ENCODE peak calls at places on chromosomes 3 and 15, in five cellular contexts. S is K562, P is GM12878, I is H1, W is HepG2. U is an unnamed sample.
A peak's percentile ranks its signal among the peaks of the same experiment; 100 is the strongest.

GRCh38 chr3:4983739-4984510 is 4.7 kb downstream of the BHLHE40 start:
- DNase-seq in S (peak; percentile 65), P (peak; percentile 95), I (no peak), W (no peak), U (no peak)

GRCh38 chr15:71011503-71012155 is 103.6 kb upstream of the THSD4 start:
- DNase-seq in S (no peak), P (no peak), I (no peak), W (peak; percentile 3), U (peak; percentile 75)

GRCh38 chr15:29736745-29737023 is 85.6 kb downstream of the TJP1 start:
- DNase-seq in S (no peak), P (no peak), I (peak; percentile 0), W (peak; percentile 92), U (peak; percentile 94)

GRCh38 chr3:131033480-131034080 is 6.9 kb downstream of the NEK11 start:
- DNase-seq in S (peak; percentile 18), P (no peak), I (no peak), W (peak; percentile 43), U (peak; percentile 14)

GRCh38 chr3:171615742-171616141 is 155.5 kb upstream of the TNIK start:
- DNase-seq in S (no peak), P (no peak), I (no peak), W (no peak), U (no peak)

GRCh38 chr3:53822331-53822741 is 23.9 kb downstream of the CHDH start:
- DNase-seq in S (no peak), P (no peak), I (no peak), W (no peak), U (no peak)

GRCh38 chr15:96417760-96418130 is 87.2 kb downstream of the NR2F2 start:
- DNase-seq in S (no peak), P (no peak), I (no peak), W (no peak), U (no peak)

GRCh38 chr3:151971814-151972579 is 98.6 kb downstream of the SUCNR1 start:
- DNase-seq in S (no peak), P (no peak), I (no peak), W (peak; percentile 22), U (no peak)

GRCh38 chr15:68301300-68301699 is 23.8 kb downstream of the FEM1B start:
- DNase-seq in S (no peak), P (no peak), I (no peak), W (no peak), U (no peak)

GRCh38 chr15:78035319-78035718 is 42.2 kb downstream of the TBC1D2B start:
- DNase-seq in S (no peak), P (no peak), I (no peak), W (no peak), U (no peak)

GRCh38 chr3:10395671-10396070 is 74.8 kb upstream of the SEC13 start:
- DNase-seq in S (no peak), P (no peak), I (no peak), W (no peak), U (no peak)

GRCh38 chr15:26298010-26298661 is 435.0 kb upstream of the ATP10A start:
- DNase-seq in S (no peak), P (no peak), I (no peak), W (no peak), U (no peak)

GRCh38 chr3:171776411-171776810 is 33.9 kb downstream of the PLD1 start:
- DNase-seq in S (no peak), P (no peak), I (no peak), W (peak; percentile 36), U (no peak)

GRCh38 chr15:22950211-22950990 is 29.8 kb downstream of the CYFIP1 start:
- DNase-seq in S (no peak), P (no peak), I (no peak), W (no peak), U (no peak)

GRCh38 chr15:22948056-22948455 is 32.1 kb downstream of the CYFIP1 start:
- DNase-seq in S (no peak), P (no peak), I (no peak), W (no peak), U (no peak)

GRCh38 chr15:22951031-22951380 is 29.2 kb downstream of the CYFIP1 start:
- DNase-seq in S (no peak), P (no peak), I (no peak), W (no peak), U (no peak)

GRCh38 chr15:22947101-22948000 is 32.8 kb downstream of the CYFIP1 start:
- DNase-seq in S (no peak), P (no peak), I (no peak), W (no peak), U (no peak)

GRCh38 chr15:22949074-22949547 is 31.1 kb downstream of the CYFIP1 start:
- DNase-seq in S (peak; percentile 73), P (no peak), I (peak; percentile 47), W (no peak), U (no peak)
- TF ChIP-seq HDAC2 in S (peak; percentile 19), P (no peak), I (no peak), W (no peak), U (no peak)

GRCh38 chr3:45167011-45167911 is 21.1 kb upstream of the CDCP1 start:
- DNase-seq in S (peak; percentile 89), P (no peak), I (peak; percentile 88), W (no peak), U (peak; percentile 90)
- TF ChIP-seq HDAC2 in S (no peak), P (no peak), I (no peak), W (no peak), U (no peak)

DNA sequence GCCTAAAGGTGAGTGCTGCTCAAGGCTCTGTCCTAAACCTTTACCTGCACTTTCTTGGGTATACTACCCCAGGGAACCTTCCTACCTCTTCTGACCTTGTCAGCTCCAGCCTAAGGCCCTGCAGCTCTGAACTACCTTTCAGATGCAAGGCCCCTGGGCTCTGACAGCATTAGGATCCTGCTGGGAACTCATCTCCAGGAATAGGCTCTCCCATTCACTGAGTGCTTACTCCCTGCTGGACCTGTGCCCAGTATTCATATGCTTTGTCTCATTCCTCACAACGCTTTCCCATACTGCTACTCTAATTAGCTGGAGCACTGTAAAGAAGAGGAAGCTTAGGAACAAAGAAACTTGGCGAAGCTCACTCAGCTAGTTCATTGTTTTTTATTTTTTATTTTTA is 53.8 kb upstream of the RAB6B start:
- DNase-seq in S (no peak), P (no peak), I (peak; percentile 27), W (no peak), U (no peak)
- TF ChIP-seq HDAC2 in S (no peak), P (no peak), I (no peak), W (no peak), U (no peak)

GRCh38 chr3:122978569-122978968 is 49.0 kb downstream of the SEMA5B start:
- DNase-seq in S (no peak), P (no peak), I (no peak), W (no peak), U (no peak)

GRCh38 chr3:122984007-122984406 is 43.6 kb downstream of the SEMA5B start:
- DNase-seq in S (no peak), P (no peak), I (no peak), W (no peak), U (no peak)

GRCh38 chr3:122984650-122985049 is 42.9 kb downstream of the SEMA5B start:
- DNase-seq in S (no peak), P (no peak), I (no peak), W (no peak), U (no peak)

GRCh38 chr3:122985539-122985938 is 42.0 kb downstream of the SEMA5B start:
- DNase-seq in S (no peak), P (no peak), I (no peak), W (no peak), U (no peak)

DNA sequence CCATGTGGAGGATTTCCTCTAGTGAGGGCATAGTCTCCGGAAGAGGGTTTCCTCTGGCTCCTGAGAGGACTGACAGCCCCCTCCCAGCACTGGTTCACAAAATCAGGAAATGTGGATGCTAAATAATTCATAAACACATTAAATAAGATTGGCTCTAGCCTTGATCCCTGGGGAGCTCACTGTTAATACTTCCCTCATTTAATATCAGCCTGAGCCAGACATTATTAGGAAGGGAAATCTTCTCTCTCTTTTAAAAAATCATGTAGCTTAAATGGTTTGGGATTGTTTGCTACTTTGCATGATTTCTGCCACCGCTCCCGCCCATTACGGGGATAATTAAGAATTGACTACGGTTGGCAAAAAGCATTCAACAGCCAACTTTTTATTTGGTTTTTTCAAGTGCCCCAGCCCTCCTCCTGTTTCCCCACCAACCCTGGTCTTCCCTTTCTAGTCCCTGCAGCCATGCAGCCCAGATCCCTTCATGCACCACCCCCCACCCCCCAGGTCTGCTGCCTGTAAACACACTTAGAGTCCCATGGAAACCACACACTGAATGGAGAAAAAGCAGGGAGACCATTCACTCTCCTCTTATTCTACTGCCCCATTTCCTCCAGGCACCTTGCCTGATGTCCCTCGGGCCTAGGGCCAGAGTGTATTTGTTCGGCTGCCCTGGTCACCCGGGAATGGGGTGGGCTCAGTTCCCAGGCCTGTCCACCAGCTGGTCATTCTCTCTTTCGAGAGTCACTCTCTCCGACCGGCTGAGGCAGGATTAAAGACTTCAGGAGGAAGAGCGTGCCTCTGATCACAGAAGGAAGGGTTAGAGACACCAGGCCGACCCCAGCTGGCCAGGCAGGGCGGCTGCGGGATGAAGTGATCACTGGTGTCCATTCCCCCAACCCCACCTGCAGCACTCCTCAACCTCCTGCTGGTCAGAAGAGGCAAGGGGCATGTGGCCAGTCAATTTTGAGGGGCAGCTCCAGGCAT is 45.1 kb downstream of the SEMA5B start:
- DNase-seq in S (peak; percentile 20), P (no peak), I (no peak), W (peak; percentile 5), U (peak; percentile 17)
- TF ChIP-seq HDAC2 in S (no peak), P (no peak), I (no peak), W (no peak), U (no peak)